ENCODE peak calls at places on chromosomes 3 and 15, in four cellular contexts. B, K, T and L are unnamed samples.

GRCh38 chr3:106560451-106560966 is 691.7 kb upstream of the CBLB start:
- DNase-seq in T (peak; percentile 84), B (no peak), K (no peak), L (no peak)

GRCh38 chr3:24591661-24592555 is 97.3 kb upstream of the THRB start:
- DNase-seq in K (no peak), B (no peak), T (peak; percentile 99), L (no peak)

GRCh38 chr3:41900265-41900664 is 61.6 kb downstream of the ULK4 start:
- DNase-seq in T (no peak), B (no peak), K (no peak), L (no peak)

GRCh38 chr3:195102609-195103467 is 168.1 kb downstream of the XXYLT1 start:
- DNase-seq in K (no peak), B (peak; percentile 55), T (peak; percentile 91), L (no peak)

GRCh38 chr3:143952569-143953069 is 19.0 kb upstream of the DIPK2A start:
- DNase-seq in B (no peak), T (no peak), K (no peak), L (no peak)

GRCh38 chr3:129599607-129600006 is 6.9 kb downstream of the PLXND1 start:
- DNase-seq in K (no peak), B (peak; percentile 84), T (no peak), L (no peak)

GRCh38 chr15:33207646-33208045 is 13.1 kb upstream of the FMN1 start:
- DNase-seq in K (no peak), T (no peak), B (no peak), L (no peak)

GRCh38 chr15:28021281-28022039 is 77.7 kb downstream of the OCA2 start:
- DNase-seq in B (no peak), K (peak; percentile 78), T (peak; percentile 2), L (peak; percentile 69)

GRCh38 chr3:96806336-96806735 is 8.1 kb upstream of the EPHA6 start:
- DNase-seq in T (no peak), B (no peak), K (no peak), L (no peak)

GRCh38 chr3:52094591-52095485 is 38.5 kb upstream of the DUSP7 start:
- DNase-seq in B (peak; percentile 22), K (no peak), T (no peak), L (no peak)

GRCh38 chr3:42653560-42654330 is at the start of gene ZBTB47:
- DNase-seq in T (peak; percentile 16), K (no peak), B (peak; percentile 88), L (peak; percentile 89)

GRCh38 chr15:78067328-78068241 is 9.9 kb downstream of the TBC1D2B start:
- DNase-seq in B (peak; percentile 61), K (no peak), T (no peak), L (no peak)

GRCh38 chr3:163785693-163786092 is 1292.6 kb downstream of the SI start:
- DNase-seq in K (no peak), T (no peak), B (no peak), L (no peak)

GRCh38 chr3:106609666-106610301 is 741.0 kb upstream of the CBLB start:
- DNase-seq in T (peak; percentile 62), B (peak; percentile 71), K (peak; percentile 46), L (no peak)

GRCh38 chr3:114558271-114558670 is 264.4 kb downstream of the TIGIT start:
- DNase-seq in B (no peak), K (no peak), T (peak; percentile 44), L (no peak)

GRCh38 chr3:23079976-23080375 is 123.2 kb upstream of the UBE2E2 start:
- DNase-seq in T (peak; percentile 27), K (no peak), B (no peak), L (no peak)

GRCh38 chr3:141477224-141477623 is 9.6 kb upstream of the RASA2 start:
- DNase-seq in T (peak; percentile 98), K (peak; percentile 30), B (no peak), L (no peak)

GRCh38 chr3:157098823-157099185 is 61.1 kb downstream of the CCNL1 start:
- DNase-seq in K (no peak), B (no peak), T (no peak), L (no peak)

GRCh38 chr3:138833908-138834358 is 795 bp downstream of the PIK3CB start:
- DNase-seq in T (peak; percentile 39), K (peak; percentile 10), B (no peak), L (no peak)

GRCh38 chr3:196227629-196228493 is 11.5 kb downstream of the SLC51A start:
- DNase-seq in B (peak; percentile 42), T (no peak), K (no peak), L (no peak)

GRCh38 chr3:111763101-111763500 is 96.0 kb upstream of the PHLDB2 start:
- DNase-seq in B (no peak), T (peak; percentile 42), K (no peak), L (no peak)

GRCh38 chr3:97821413-97821809 is 400 bp upstream of the CRYBG3 start:
- DNase-seq in T (no peak), K (peak; percentile 9), B (peak; percentile 77), L (peak; percentile 76)

GRCh38 chr15:92925409-92925808 is 25.3 kb downstream of the CHD2 start:
- DNase-seq in T (no peak), B (no peak), K (no peak), L (no peak)

GRCh38 chr15:48897144-48897814 is 19.3 kb downstream of the EID1 start:
- DNase-seq in K (no peak), T (peak; percentile 80), B (no peak), L (no peak)

GRCh38 chr3:7144696-7145308 is 283.9 kb downstream of the GRM7 start:
- DNase-seq in T (peak; percentile 12), B (no peak), K (no peak), L (no peak)

GRCh38 chr3:77563012-77563411 is 523.1 kb downstream of the ROBO2 start:
- DNase-seq in K (no peak), T (no peak), B (no peak), L (no peak)

GRCh38 chr3:194512895-194513601 is 26.2 kb upstream of the ATP13A3 start:
- DNase-seq in K (no peak), T (no peak), B (no peak), L (peak; percentile 21)

GRCh38 chr3:170641510-170642236 is 55.8 kb upstream of the SLC7A14 start:
- DNase-seq in B (no peak), K (peak; percentile 41), T (no peak), L (no peak)

GRCh38 chr15:22839046-22839705 is 710 bp downstream of the NIPA2 start:
- DNase-seq in K (no peak), B (no peak), T (no peak), L (no peak)

GRCh38 chr3:28348286-28348636 is 260 bp upstream of the ZCWPW2 start:
- DNase-seq in B (no peak), T (no peak), K (peak; percentile 73), L (no peak)

GRCh38 chr3:154130540-154130939 is 9.3 kb downstream of the ARHGEF26 start:
- DNase-seq in K (no peak), T (no peak), B (no peak), L (no peak)

GRCh38 chr3:193743702-193744047 is 150.7 kb downstream of the OPA1 start:
- DNase-seq in T (no peak), B (no peak), K (no peak), L (no peak)

GRCh38 chr15:88529021-88529630 is 17.4 kb downstream of the DET1 start:
- DNase-seq in B (no peak), T (peak; percentile 6), K (no peak), L (no peak)

GRCh38 chr3:113283306-113283705 is 71.9 kb downstream of the BOC start:
- DNase-seq in B (no peak), K (no peak), T (no peak), L (no peak)

GRCh38 chr3:148459931-148460513 is 237.7 kb upstream of the AGTR1 start:
- DNase-seq in B (no peak), T (no peak), K (no peak), L (no peak)

GRCh38 chr15:68674975-68675374 is 96.2 kb downstream of the CORO2B start:
- DNase-seq in K (no peak), T (peak; percentile 40), B (peak; percentile 17), L (peak; percentile 9)

GRCh38 chr15:70494861-70495571 is 268.3 kb downstream of the UACA start:
- DNase-seq in T (peak; percentile 94), K (no peak), B (no peak), L (no peak)
- H3K27ac ChIP-seq in T (no peak overlapping the region), K (no peak overlapping the region), B (no peak overlapping the region), L (peak overlapping the region; percentile 21)

DNA sequence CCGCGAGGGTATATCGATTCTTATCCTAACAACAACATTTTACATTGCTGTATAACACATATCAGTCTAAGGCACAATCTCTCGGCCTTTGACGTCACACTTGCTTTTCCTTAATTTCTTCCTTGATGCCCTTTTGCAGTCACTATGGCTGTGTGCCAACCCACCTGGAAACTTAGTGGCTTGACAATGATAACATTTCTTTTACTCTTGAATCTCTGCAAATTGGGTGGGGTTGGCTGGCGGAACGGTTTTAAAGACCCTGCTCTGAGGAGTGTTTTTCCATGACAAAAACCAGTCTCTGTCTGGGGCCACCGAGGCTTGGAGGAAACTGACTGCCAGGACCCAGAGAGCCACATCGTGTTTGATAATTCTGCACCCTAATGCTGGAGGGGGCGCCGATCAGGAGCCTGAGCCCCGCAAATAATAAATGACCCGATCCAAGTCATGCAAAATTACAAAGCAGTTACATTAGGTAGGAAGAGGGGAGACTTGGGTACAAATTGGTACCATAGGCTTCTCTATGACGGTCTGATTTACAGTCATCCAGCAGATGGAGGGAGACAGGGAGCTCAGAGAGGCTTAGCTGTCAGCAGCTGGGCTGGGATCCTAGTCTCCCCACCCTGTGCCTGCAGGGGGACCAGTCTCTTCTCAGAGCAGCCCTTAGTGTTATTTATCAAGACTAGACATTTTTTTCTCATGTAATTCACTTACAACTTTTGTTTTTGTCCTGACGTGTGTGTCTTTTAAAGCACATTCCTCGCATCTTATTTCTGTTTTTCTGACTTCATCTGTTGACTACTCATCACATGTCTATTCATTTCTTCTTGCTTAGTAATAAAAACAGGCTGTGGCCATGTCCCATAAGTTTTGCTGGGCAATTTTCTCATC is 115.8 kb downstream of the KLF13 start:
- DNase-seq in T (peak; percentile 82), B (no peak), K (no peak), L (no peak)
- TF ChIP-seq CTCF in T (peak; percentile 33), B (no peak), K (no peak), L (no peak)

GRCh38 chr15:99965376-99965775 is 232.1 kb upstream of the LYSMD4 start:
- DNase-seq in T (no peak), K (no peak), B (peak; percentile 8), L (peak; percentile 26)

GRCh38 chr15:99963976-99964375 is 230.7 kb upstream of the LYSMD4 start:
- DNase-seq in K (no peak), B (no peak), T (no peak), L (peak; percentile 47)

GRCh38 chr15:99963096-99963825 is 230.0 kb upstream of the LYSMD4 start:
- DNase-seq in B (peak; percentile 40), T (peak; percentile 59), K (no peak), L (peak; percentile 49)

GRCh38 chr15:99961011-99961441 is 227.8 kb upstream of the LYSMD4 start:
- DNase-seq in T (peak; percentile 48), K (no peak), B (peak; percentile 39), L (peak; percentile 41)

DNA sequence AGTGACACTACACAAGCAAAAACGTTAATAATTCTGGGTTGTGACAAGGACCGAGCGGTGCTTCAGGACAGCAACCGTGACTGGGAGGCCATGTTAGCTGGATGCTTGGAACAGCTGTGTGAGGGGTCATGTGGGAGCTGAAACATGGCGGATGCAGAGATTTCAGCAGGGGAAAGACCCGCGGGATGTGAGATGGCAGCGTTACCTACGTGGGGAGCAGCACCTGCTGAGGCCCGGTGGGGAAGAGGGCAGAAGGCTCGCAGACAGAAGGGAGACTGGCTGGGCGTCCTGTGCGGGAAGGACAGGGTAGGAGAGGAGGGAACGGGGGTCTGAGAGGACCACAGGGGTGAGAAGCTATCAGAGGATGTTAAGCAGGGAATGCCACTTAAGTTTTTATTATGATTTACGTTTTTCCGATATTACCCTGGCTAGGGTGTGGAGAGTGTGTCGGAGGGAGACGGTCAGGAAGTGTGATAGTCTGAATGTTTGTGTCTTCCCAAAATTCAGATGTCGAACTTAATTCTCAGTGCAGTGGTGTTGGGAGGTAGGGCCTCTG is 228.8 kb upstream of the LYSMD4 start:
- DNase-seq in B (peak; percentile 42), K (no peak), T (no peak), L (peak; percentile 53)
- H3K27ac ChIP-seq in B (no peak overlapping the region), K (no peak overlapping the region), T (no peak overlapping the region), L (no peak overlapping the region)

GRCh38 chr3:11494131-11494916 is 149.4 kb downstream of the VGLL4 start:
- DNase-seq in T (no peak), K (no peak), B (no peak), L (no peak)
- TF ChIP-seq CTCF in T (no peak), K (no peak), B (no peak), L (no peak)